ENCODE peak calls at places on chromosomes 2 and 18, in four cellular contexts. W, M, Z and T are unnamed samples.
A peak's percentile ranks its signal among the peaks of the same experiment; 100 is the strongest.

GRCh38 chr2:228681426-228681825 is 499.9 kb upstream of the SPHKAP start:
- DNase-seq in W (no peak), Z (no peak), M (no peak), T (no peak)

GRCh38 chr2:19038096-19039015 is 320.1 kb downstream of the OSR1 start:
- DNase-seq in W (no peak), M (no peak), Z (no peak), T (no peak)

GRCh38 chr2:73983322-73984202 is 1.1 kb upstream of the TET3 start:
- DNase-seq in Z (peak; percentile 13), M (peak; percentile 98), W (peak; percentile 31), T (peak; percentile 82)

GRCh38 chr2:40049782-40050181 is 270.7 kb upstream of the THUMPD2 start:
- DNase-seq in Z (no peak), M (no peak), W (no peak), T (no peak)

GRCh38 chr2:238868616-238869292 is 20.9 kb downstream of the TWIST2 start:
- DNase-seq in Z (no peak), M (no peak), W (no peak), T (no peak)

GRCh38 chr18:58231930-58232329 is 187.9 kb downstream of the NEDD4L start:
- DNase-seq in M (no peak), Z (no peak), W (no peak), T (no peak)

GRCh38 chr18:73841661-73842060 is 306.0 kb downstream of the FBXO15 start:
- DNase-seq in Z (no peak), M (no peak), W (no peak), T (no peak)

GRCh38 chr2:176088048-176088936 is 4.2 kb upstream of the HOXD13 start:
- DNase-seq in M (peak; percentile 66), Z (no peak), W (peak; percentile 75), T (no peak)

GRCh38 chr2:29261003-29261402 is 145.8 kb downstream of the CLIP4 start:
- DNase-seq in Z (no peak), M (no peak), W (no peak), T (no peak)

GRCh38 chr2:47483191-47483590 is 80.2 kb downstream of the MSH2 start:
- DNase-seq in M (no peak), Z (no peak), W (no peak), T (no peak)

GRCh38 chr2:170680172-170680913 is 34.8 kb upstream of the SP5 start:
- DNase-seq in W (no peak), Z (no peak), M (no peak), T (no peak)

GRCh38 chr2:72581560-72582181 is 244.2 kb downstream of the EXOC6B start:
- DNase-seq in Z (no peak), W (no peak), M (no peak), T (no peak)
- TF ChIP-seq CTCF in Z (no peak), W (no peak), M (no peak), T (peak; percentile 23)

GRCh38 chr18:23712445-23712844 is 23.2 kb downstream of the LAMA3 start:
- DNase-seq in M (no peak), Z (no peak), W (no peak), T (no peak)
- TF ChIP-seq CTCF in M (no peak), Z (no peak), W (no peak), T (no peak)

GRCh38 chr18:23265691-23266399 is 130.6 kb downstream of the CABLES1 start:
- DNase-seq in W (no peak), Z (no peak), M (no peak), T (no peak)
- TF ChIP-seq CTCF in W (no peak), Z (no peak), M (no peak), T (no peak)

GRCh38 chr2:64975232-64975791 is 13.9 kb upstream of the SLC1A4 start:
- DNase-seq in W (no peak), M (no peak), Z (no peak), T (no peak)

GRCh38 chr2:64979744-64980143 is 9.5 kb upstream of the SLC1A4 start:
- DNase-seq in Z (no peak), W (no peak), M (no peak), T (no peak)

GRCh38 chr2:64976276-64976675 is 12.9 kb upstream of the SLC1A4 start:
- DNase-seq in Z (no peak), W (no peak), M (no peak), T (no peak)

GRCh38 chr2:64980192-64980591 is 9.0 kb upstream of the SLC1A4 start:
- DNase-seq in Z (no peak), M (no peak), W (no peak), T (no peak)

GRCh38 chr2:64978514-64979268 is 10.5 kb upstream of the SLC1A4 start:
- DNase-seq in Z (no peak), W (no peak), M (no peak), T (no peak)
- TF ChIP-seq CTCF in Z (peak; percentile 36), W (no peak), M (peak; percentile 14), T (no peak)

DNA sequence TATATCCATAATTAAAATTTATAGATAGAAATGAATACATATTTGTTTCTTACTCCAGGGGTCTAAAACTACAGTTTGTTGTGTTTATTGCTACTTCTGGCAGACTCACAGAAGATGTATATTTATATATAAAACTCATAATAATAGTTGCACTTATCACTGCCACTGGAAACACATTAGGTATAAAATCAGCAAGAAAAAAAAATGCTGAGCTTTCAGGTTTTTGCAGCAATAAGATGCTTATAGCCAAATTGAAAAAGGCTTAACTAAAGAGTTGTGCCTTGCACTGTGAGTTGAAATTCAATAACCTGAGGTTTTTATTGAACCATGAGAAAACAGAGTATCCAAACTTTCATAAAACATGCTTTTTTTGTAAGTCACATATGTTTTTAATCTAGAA is 623.9 kb upstream of the CRIM1 start:
- DNase-seq in M (no peak), W (no peak), Z (no peak), T (no peak)
- TF ChIP-seq CTCF in M (no peak), W (no peak), Z (no peak), T (no peak)